ENCODE peak calls at places on chromosomes 13 and 19, in eight cellular contexts. R is AG09309, Y is GM12865, D is neural crest cell, N is fibroblast of mammary gland, C is tibial nerve, X is WTC11, V is upper lobe of right lung. O is an unnamed sample.

GRCh38 chr13:109592776-109593175 is 193.6 kb downstream of the IRS2 start:
- DNase-seq in R (no peak), Y (no peak), D (no peak), N (no peak), C (no peak), X (no peak), V (no peak), O (no peak)

GRCh38 chr13:39051157-39051556 is 12.9 kb downstream of the NHLRC3 start:
- DNase-seq in R (peak; percentile 8), Y (peak; percentile 34), D (no peak), N (peak; percentile 62), C (no peak), X (no peak), V (no peak), O (no peak)

GRCh38 chr13:29849731-29850212 is 645 bp downstream of the UBL3 start:
- DNase-seq in R (no peak), Y (no peak), D (peak; percentile 20), N (peak; percentile 73), C (no peak), X (peak; percentile 46), V (peak; percentile 86), O (peak; percentile 64)

GRCh38 chr13:23655321-23655720 is 85.1 kb downstream of the TNFRSF19 start:
- DNase-seq in R (no peak), Y (no peak), D (no peak), N (no peak), C (no peak), X (no peak), V (no peak), O (no peak)

GRCh38 chr13:35768551-35768950 is 292.1 kb upstream of the MAB21L1 start:
- DNase-seq in R (peak; percentile 16), Y (no peak), D (no peak), N (peak; percentile 67), C (no peak), X (no peak), V (no peak), O (no peak)

GRCh38 chr13:109595466-109595865 is 190.9 kb downstream of the IRS2 start:
- DNase-seq in R (peak; percentile 18), Y (no peak), D (no peak), N (peak; percentile 72), C (no peak), X (no peak), V (no peak), O (no peak)

GRCh38 chr13:72295173-72295572 is 428.2 kb upstream of the DACH1 start:
- DNase-seq in R (no peak), Y (no peak), D (no peak), N (peak; percentile 22), C (no peak), X (no peak), V (no peak), O (no peak)

GRCh38 chr13:79679334-79679733 is 198.4 kb downstream of the NDFIP2 start:
- DNase-seq in R (peak; percentile 28), Y (peak; percentile 64), D (peak; percentile 71), N (peak; percentile 83), C (peak; percentile 66), X (peak; percentile 79), V (peak; percentile 66), O (peak; percentile 79)

GRCh38 chr19:12224676-12225075 is 61.8 kb downstream of the ZNF136 start:
- DNase-seq in R (no peak), Y (no peak), D (no peak), N (no peak), C (no peak), X (no peak), V (no peak), O (no peak)

GRCh38 chr13:23752111-23753001 is 136.8 kb downstream of the MIPEP start:
- DNase-seq in R (no peak), Y (peak; percentile 78), D (no peak), N (no peak), C (no peak), X (no peak), V (no peak), O (no peak)

GRCh38 chr19:708154-709141 is at the start of gene PALM:
- DNase-seq in R (no peak), Y (no peak), D (peak; percentile 47), N (no peak), C (no peak), X (peak; percentile 63), V (no peak), O (peak; percentile 74)

GRCh38 chr13:45807520-45808099 is 43.9 kb downstream of the SIAH3 start:
- DNase-seq in R (peak; percentile 1), Y (peak; percentile 56), D (peak; percentile 14), N (peak; percentile 60), C (no peak), X (peak; percentile 40), V (no peak), O (no peak)

GRCh38 chr19:13163609-13164364 is 13.6 kb downstream of the IER2 start:
- DNase-seq in R (no peak), Y (peak; percentile 48), D (peak; percentile 64), N (peak; percentile 89), C (peak; percentile 47), X (peak; percentile 80), V (peak; percentile 86), O (peak; percentile 82)

GRCh38 chr19:45906221-45906620 is 3.8 kb upstream of the MYPOP start:
- DNase-seq in R (no peak), Y (no peak), D (no peak), N (peak; percentile 84), C (no peak), X (no peak), V (no peak), O (no peak)

GRCh38 chr13:82062772-82063171 is 1721.8 kb upstream of the SPRY2 start:
- DNase-seq in R (no peak), Y (no peak), D (no peak), N (no peak), C (no peak), X (no peak), V (no peak), O (no peak)

GRCh38 chr13:59356607-59357006 is 807.1 kb downstream of the DIAPH3 start:
- DNase-seq in R (no peak), Y (peak; percentile 5), D (no peak), N (peak; percentile 4), C (no peak), X (no peak), V (peak; percentile 64), O (no peak)

GRCh38 chr13:68428292-68428691 is 1198.2 kb upstream of the PCDH9 start:
- DNase-seq in R (no peak), Y (no peak), D (no peak), N (no peak), C (no peak), X (no peak), V (no peak), O (no peak)

GRCh38 chr13:83839158-83839557 is 43.1 kb downstream of the SLITRK1 start:
- DNase-seq in R (no peak), Y (no peak), D (no peak), N (no peak), C (no peak), X (no peak), V (no peak), O (peak; percentile 18)

GRCh38 chr19:18023596-18024212 is 15.7 kb downstream of the ARRDC2 start:
- DNase-seq in R (no peak), Y (peak; percentile 44), D (no peak), N (peak; percentile 72), C (peak; percentile 89), X (no peak), V (peak; percentile 92), O (no peak)

GRCh38 chr19:57321164-57321563 is 892 bp downstream of the ZNF543 start:
- DNase-seq in R (no peak), Y (no peak), D (no peak), N (no peak), C (no peak), X (no peak), V (no peak), O (no peak)

GRCh38 chr13:111644750-111645149 is 324.3 kb downstream of the TEX29 start:
- DNase-seq in R (no peak), Y (no peak), D (no peak), N (no peak), C (no peak), X (no peak), V (no peak), O (no peak)

DNA sequence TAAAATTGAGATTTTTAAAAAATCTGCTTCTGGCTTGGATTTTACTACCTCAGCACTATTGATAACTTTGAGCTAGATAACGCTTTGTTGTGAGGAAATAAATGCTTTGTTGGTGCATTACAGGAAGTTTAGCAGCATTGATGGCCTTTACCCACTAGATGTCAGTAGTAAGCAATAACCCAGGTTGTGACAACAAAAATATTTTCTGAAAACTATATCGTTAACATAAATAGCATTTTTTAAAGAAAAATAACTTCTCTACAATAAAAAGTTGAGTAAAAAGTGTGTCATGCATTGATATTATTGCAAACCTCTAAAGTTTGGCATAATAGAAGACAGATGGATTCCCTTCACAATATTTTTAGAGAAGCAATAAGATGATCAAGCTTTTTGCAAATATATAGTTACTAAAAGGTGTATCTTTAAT is 1246.5 kb downstream of the UQCRFS1 start:
- DNase-seq in R (no peak), Y (peak; percentile 21), D (no peak), N (peak; percentile 27), C (no peak), X (no peak), V (no peak), O (no peak)
- TF ChIP-seq CTCF in R (peak; percentile 62), Y (peak; percentile 67), D (peak; percentile 80), N (peak; percentile 76), C (peak; percentile 64), X (peak; percentile 28), V (peak; percentile 70), O (peak; percentile 68)

GRCh38 chr19:6531956-6532243 is 1.1 kb downstream of the TNFSF9 start:
- DNase-seq in R (no peak), Y (no peak), D (no peak), N (no peak), C (no peak), X (no peak), V (no peak), O (no peak)
- TF ChIP-seq CTCF in R (no peak), Y (no peak), D (no peak), N (no peak), C (no peak), X (no peak), V (no peak), O (no peak)

DNA sequence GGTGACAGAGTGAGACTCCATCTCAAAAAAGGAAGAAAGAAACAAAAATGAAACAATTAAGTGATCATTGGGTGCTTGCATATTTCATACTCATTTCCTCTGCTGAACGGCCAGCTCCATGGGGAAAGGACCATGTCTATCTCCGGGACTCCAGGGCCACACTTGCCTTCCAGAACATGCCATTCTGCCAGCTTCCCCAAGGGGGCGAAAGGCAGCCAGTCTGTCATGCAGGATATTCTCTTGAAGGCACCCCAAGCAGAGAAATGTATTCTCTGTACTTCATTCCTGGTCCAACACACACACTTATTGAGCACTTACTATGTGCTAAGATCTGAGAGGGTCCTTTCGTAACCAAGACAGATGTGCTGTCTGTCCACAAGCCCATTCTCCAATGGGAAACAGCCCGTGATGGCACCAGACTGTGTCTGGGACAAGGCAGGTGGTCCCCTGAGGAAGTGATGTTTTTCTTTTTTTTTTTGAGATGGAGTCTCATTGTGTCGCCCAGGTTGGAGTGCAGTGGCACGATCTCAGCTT is 10.2 kb upstream of the CARM1 start:
- DNase-seq in R (no peak), Y (peak; percentile 66), D (peak; percentile 44), N (no peak), C (no peak), X (peak; percentile 78), V (no peak), O (peak; percentile 33)
- TF ChIP-seq CTCF in R (peak; percentile 61), Y (peak; percentile 62), D (peak; percentile 55), N (peak; percentile 59), C (peak; percentile 14), X (peak; percentile 29), V (peak; percentile 52), O (peak; percentile 31)

DNA sequence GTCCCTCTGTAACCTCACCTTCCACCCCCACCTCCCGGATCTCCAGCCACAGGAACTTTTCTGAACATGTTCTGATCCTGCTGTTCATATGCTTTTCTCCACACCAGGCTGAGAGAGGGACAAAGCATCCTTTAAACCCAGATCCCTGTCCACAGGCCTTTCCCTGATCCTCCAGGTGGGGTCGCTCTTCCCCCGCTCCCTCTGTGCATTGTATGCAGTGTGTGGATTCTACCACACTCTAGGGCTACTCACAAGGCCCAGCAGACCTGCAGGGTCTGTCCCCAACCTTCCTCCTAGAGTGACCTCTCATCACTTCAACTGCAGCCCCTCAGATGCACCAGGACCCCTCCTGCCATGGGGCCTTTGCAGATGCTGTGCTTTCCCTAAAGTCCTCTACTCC is 1200.6 kb downstream of the UQCRFS1 start:
- DNase-seq in R (no peak), Y (peak; percentile 65), D (no peak), N (no peak), C (no peak), X (peak; percentile 76), V (no peak), O (no peak)
- TF ChIP-seq CTCF in R (no peak), Y (peak; percentile 67), D (no peak), N (no peak), C (no peak), X (peak; percentile 73), V (no peak), O (peak; percentile 16)